ENCODE peak calls at places on chromosomes 13 and 19, in nine cellular contexts. I, T, C, N, B, Y, P, S and E are unnamed samples.

GRCh38 chr13:51885651-51886050 is 23.9 kb downstream of the CCDC70 start:
- DNase-seq in I (no peak), T (no peak), C (no peak), N (no peak), B (no peak), Y (no peak), P (no peak), S (no peak), E (no peak)

GRCh38 chr13:37899753-37900152 is 30.2 kb upstream of the TRPC4 start:
- DNase-seq in I (no peak), T (no peak), C (no peak), N (no peak), B (no peak), Y (no peak), P (no peak), S (no peak), E (peak)

GRCh38 chr19:1505991-1506881 is 6.6 kb downstream of the ADAMTSL5 start:
- DNase-seq in I (no peak), T (no peak), C (no peak), N (no peak), B (no peak), Y (no peak), P (no peak), S (no peak), E (no peak)

GRCh38 chr13:112761701-112762689 is 72.2 kb downstream of the ATP11A start:
- DNase-seq in I (no peak), T (no peak), C (peak), N (no peak), B (no peak), Y (no peak), P (no peak), S (no peak), E (no peak)

GRCh38 chr13:103303078-103303651 is 236.9 kb upstream of the SLC10A2 start:
- DNase-seq in I (no peak), T (no peak), C (no peak), N (no peak), B (no peak), Y (no peak), P (no peak), S (no peak), E (no peak)

GRCh38 chr13:99371956-99372355 is 64.8 kb upstream of the GPR183 start:
- DNase-seq in I (no peak), T (no peak), C (no peak), N (no peak), B (no peak), Y (no peak), P (no peak), S (no peak), E (no peak)

GRCh38 chr19:16244091-16244490 is 46.4 kb downstream of the AP1M1 start:
- DNase-seq in I (no peak), T (peak), C (no peak), N (no peak), B (peak), Y (peak), P (no peak), S (no peak), E (no peak)

GRCh38 chr19:3554254-3555083 is 2.9 kb downstream of the MFSD12 start:
- DNase-seq in I (no peak), T (no peak), C (no peak), N (peak), B (no peak), Y (no peak), P (no peak), S (no peak), E (no peak)

GRCh38 chr13:25733061-25733491 is 318.7 kb downstream of the SHISA2 start:
- DNase-seq in I (no peak), T (peak), C (no peak), N (no peak), B (no peak), Y (no peak), P (peak), S (no peak), E (no peak)

GRCh38 chr19:43997631-43998290 is 5.0 kb upstream of the ZNF230 start:
- DNase-seq in I (no peak), T (peak), C (no peak), N (no peak), B (peak), Y (no peak), P (no peak), S (no peak), E (no peak)

GRCh38 chr19:45729774-45730388 is 815 bp downstream of the FBXO46 start:
- DNase-seq in I (no peak), T (peak), C (no peak), N (peak), B (peak), Y (no peak), P (no peak), S (no peak), E (peak)

GRCh38 chr19:38478273-38478971 is 44.9 kb downstream of the RYR1 start:
- DNase-seq in I (no peak), T (peak), C (no peak), N (peak), B (peak), Y (no peak), P (no peak), S (no peak), E (peak)

GRCh38 chr13:59680429-59681024 is 483.2 kb downstream of the DIAPH3 start:
- DNase-seq in I (no peak), T (peak), C (no peak), N (peak), B (peak), Y (peak), P (peak), S (no peak), E (peak)

GRCh38 chr13:25148005-25148798 is 23.9 kb downstream of the AMER2 start:
- DNase-seq in I (no peak), T (no peak), C (no peak), N (peak), B (no peak), Y (no peak), P (no peak), S (no peak), E (no peak)

GRCh38 chr19:3146677-3147100 is 10.9 kb downstream of the GNA15 start:
- DNase-seq in I (no peak), T (no peak), C (peak), N (peak), B (no peak), Y (no peak), P (no peak), S (peak), E (no peak)

GRCh38 chr13:101309014-101309619 is 107.2 kb downstream of the NALCN start:
- DNase-seq in I (no peak), T (peak), C (no peak), N (no peak), B (peak), Y (peak), P (no peak), S (no peak), E (no peak)

GRCh38 chr13:89066868-89067466 is 1395.8 kb downstream of the SLITRK5 start:
- DNase-seq in I (no peak), T (no peak), C (no peak), N (peak), B (peak), Y (no peak), P (peak), S (no peak), E (peak)

GRCh38 chr19:21023901-21024300 is 3.4 kb downstream of the ZNF430 start:
- DNase-seq in I (no peak), T (peak), C (no peak), N (no peak), B (peak), Y (peak), P (peak), S (no peak), E (no peak)

GRCh38 chr19:23439623-23440022 is 44.4 kb upstream of the ZNF91 start:
- DNase-seq in I (no peak), T (no peak), C (no peak), N (no peak), B (no peak), Y (no peak), P (no peak), S (no peak), E (no peak)

GRCh38 chr19:48418317-48419064 is 25.0 kb downstream of the GRIN2D start:
- DNase-seq in I (no peak), T (peak), C (no peak), N (peak), B (peak), Y (peak), P (no peak), S (no peak), E (no peak)

GRCh38 chr19:50772408-50773311 is 2.4 kb downstream of the GPR32 start:
- DNase-seq in I (peak), T (peak), C (no peak), N (peak), B (peak), Y (no peak), P (no peak), S (no peak), E (peak)

GRCh38 chr19:38031423-38031770 is 124.4 kb downstream of the SIPA1L3 start:
- DNase-seq in I (no peak), T (peak), C (no peak), N (no peak), B (peak), Y (no peak), P (no peak), S (no peak), E (no peak)

GRCh38 chr13:41150058-41150457 is 17.5 kb upstream of the KBTBD6 start:
- DNase-seq in I (no peak), T (no peak), C (no peak), N (no peak), B (no peak), Y (no peak), P (no peak), S (no peak), E (no peak)

GRCh38 chr19:13214036-13214730 is 64.0 kb downstream of the IER2 start:
- DNase-seq in I (peak), T (no peak), C (no peak), N (no peak), B (no peak), Y (no peak), P (no peak), S (peak), E (no peak)

GRCh38 chr13:51688937-51689336 is 104.7 kb downstream of the WDFY2 start:
- DNase-seq in I (no peak), T (no peak), C (no peak), N (no peak), B (no peak), Y (no peak), P (no peak), S (no peak), E (peak)

GRCh38 chr19:18282021-18282787 is 782 bp upstream of the JUND start:
- DNase-seq in I (no peak), T (no peak), C (peak), N (peak), B (peak), Y (peak), P (peak), S (no peak), E (no peak)